ENCODE peak calls at places on chromosomes 11 and 22, in ten cellular contexts. One of them, this sample, is unnamed.

GRCh38 chr11:49995559-49995958 is 13.2 kb upstream of the OR4C12 start:
- DNase-seq in dorsolateral prefrontal cortex: no peak
- DNase-seq in cardiac muscle cell: peak
- DNase-seq in BE2C: peak
- DNase-seq in OCI-LY7: peak
- DNase-seq in H1: peak
- DNase-seq in PC-3: peak
- DNase-seq in foreskin fibroblast: peak
- DNase-seq in psoas muscle: no peak
- DNase-seq in fibroblast of pulmonary artery: peak
- DNase-seq in this sample: no peak

GRCh38 chr11:64754919-64755662 is 4.7 kb downstream of the PYGM start:
- DNase-seq in dorsolateral prefrontal cortex: no peak
- DNase-seq in cardiac muscle cell: no peak
- DNase-seq in BE2C: no peak
- DNase-seq in OCI-LY7: no peak
- DNase-seq in H1: no peak
- DNase-seq in PC-3: no peak
- DNase-seq in foreskin fibroblast: no peak
- DNase-seq in psoas muscle: peak
- DNase-seq in fibroblast of pulmonary artery: no peak
- DNase-seq in this sample: no peak

GRCh38 chr11:125338435-125338834 is 157.6 kb downstream of the FEZ1 start:
- DNase-seq in dorsolateral prefrontal cortex: no peak
- DNase-seq in cardiac muscle cell: no peak
- DNase-seq in BE2C: no peak
- DNase-seq in OCI-LY7: no peak
- DNase-seq in H1: no peak
- DNase-seq in PC-3: no peak
- DNase-seq in foreskin fibroblast: no peak
- DNase-seq in psoas muscle: no peak
- DNase-seq in fibroblast of pulmonary artery: no peak
- DNase-seq in this sample: no peak

GRCh38 chr11:17846852-17847453 is 112.4 kb downstream of the KCNC1 start:
- DNase-seq in dorsolateral prefrontal cortex: no peak
- DNase-seq in cardiac muscle cell: peak
- DNase-seq in BE2C: peak
- DNase-seq in OCI-LY7: peak
- DNase-seq in H1: no peak
- DNase-seq in PC-3: peak
- DNase-seq in foreskin fibroblast: peak
- DNase-seq in psoas muscle: peak
- DNase-seq in fibroblast of pulmonary artery: peak
- DNase-seq in this sample: no peak

GRCh38 chr11:66056541-66056940 is 4.4 kb downstream of the SF3B2 start:
- DNase-seq in dorsolateral prefrontal cortex: no peak
- DNase-seq in cardiac muscle cell: peak
- DNase-seq in BE2C: no peak
- DNase-seq in OCI-LY7: no peak
- DNase-seq in H1: no peak
- DNase-seq in PC-3: no peak
- DNase-seq in foreskin fibroblast: no peak
- DNase-seq in psoas muscle: no peak
- DNase-seq in fibroblast of pulmonary artery: peak
- DNase-seq in this sample: no peak

GRCh38 chr11:15967966-15968365 is 388.4 kb downstream of the SOX6 start:
- DNase-seq in dorsolateral prefrontal cortex: no peak
- DNase-seq in cardiac muscle cell: peak
- DNase-seq in BE2C: no peak
- DNase-seq in OCI-LY7: no peak
- DNase-seq in H1: no peak
- DNase-seq in PC-3: no peak
- DNase-seq in foreskin fibroblast: peak
- DNase-seq in psoas muscle: no peak
- DNase-seq in fibroblast of pulmonary artery: peak
- DNase-seq in this sample: no peak

GRCh38 chr11:87851234-87851633 is 324.0 kb downstream of the RAB38 start:
- DNase-seq in dorsolateral prefrontal cortex: no peak
- DNase-seq in cardiac muscle cell: no peak
- DNase-seq in BE2C: no peak
- DNase-seq in OCI-LY7: no peak
- DNase-seq in H1: no peak
- DNase-seq in PC-3: peak
- DNase-seq in foreskin fibroblast: peak
- DNase-seq in psoas muscle: no peak
- DNase-seq in fibroblast of pulmonary artery: peak
- DNase-seq in this sample: no peak

GRCh38 chr11:96337541-96338530 is 5.2 kb downstream of the MAML2 start:
- DNase-seq in dorsolateral prefrontal cortex: no peak
- DNase-seq in cardiac muscle cell: peak
- DNase-seq in BE2C: no peak
- DNase-seq in OCI-LY7: no peak
- DNase-seq in H1: no peak
- DNase-seq in PC-3: no peak
- DNase-seq in foreskin fibroblast: peak
- DNase-seq in psoas muscle: no peak
- DNase-seq in fibroblast of pulmonary artery: peak
- DNase-seq in this sample: no peak

GRCh38 chr22:20405931-20406685 is 12.2 kb downstream of the ZNF74 start:
- DNase-seq in dorsolateral prefrontal cortex: no peak
- DNase-seq in cardiac muscle cell: no peak
- DNase-seq in BE2C: no peak
- DNase-seq in OCI-LY7: no peak
- DNase-seq in H1: no peak
- DNase-seq in PC-3: no peak
- DNase-seq in foreskin fibroblast: no peak
- DNase-seq in psoas muscle: no peak
- DNase-seq in fibroblast of pulmonary artery: no peak
- DNase-seq in this sample: no peak

GRCh38 chr11:96102664-96103068 is 178.8 kb upstream of the MTMR2 start:
- DNase-seq in dorsolateral prefrontal cortex: no peak
- DNase-seq in cardiac muscle cell: peak
- DNase-seq in BE2C: no peak
- DNase-seq in OCI-LY7: no peak
- DNase-seq in H1: no peak
- DNase-seq in PC-3: peak
- DNase-seq in foreskin fibroblast: peak
- DNase-seq in psoas muscle: no peak
- DNase-seq in fibroblast of pulmonary artery: peak
- DNase-seq in this sample: no peak

GRCh38 chr11:119684361-119685072 is 44.5 kb downstream of the NECTIN1 start:
- DNase-seq in dorsolateral prefrontal cortex: no peak
- DNase-seq in cardiac muscle cell: peak
- DNase-seq in BE2C: peak
- DNase-seq in OCI-LY7: no peak
- DNase-seq in H1: no peak
- DNase-seq in PC-3: peak
- DNase-seq in foreskin fibroblast: peak
- DNase-seq in psoas muscle: no peak
- DNase-seq in fibroblast of pulmonary artery: peak
- DNase-seq in this sample: no peak

GRCh38 chr11:83292709-83293435 is 6.7 kb upstream of the CCDC90B start:
- DNase-seq in dorsolateral prefrontal cortex: no peak
- DNase-seq in cardiac muscle cell: peak
- DNase-seq in BE2C: peak
- DNase-seq in OCI-LY7: peak
- DNase-seq in H1: no peak
- DNase-seq in PC-3: peak
- DNase-seq in foreskin fibroblast: peak
- DNase-seq in psoas muscle: no peak
- DNase-seq in fibroblast of pulmonary artery: peak
- DNase-seq in this sample: no peak

GRCh38 chr11:131274233-131274632 is 96.2 kb upstream of the NTM start:
- DNase-seq in dorsolateral prefrontal cortex: no peak
- DNase-seq in cardiac muscle cell: no peak
- DNase-seq in BE2C: no peak
- DNase-seq in OCI-LY7: no peak
- DNase-seq in H1: no peak
- DNase-seq in PC-3: no peak
- DNase-seq in foreskin fibroblast: no peak
- DNase-seq in psoas muscle: no peak
- DNase-seq in fibroblast of pulmonary artery: no peak
- DNase-seq in this sample: no peak

GRCh38 chr11:91299980-91300379 is 924.6 kb upstream of the FAT3 start:
- DNase-seq in dorsolateral prefrontal cortex: no peak
- DNase-seq in cardiac muscle cell: peak
- DNase-seq in BE2C: no peak
- DNase-seq in OCI-LY7: no peak
- DNase-seq in H1: no peak
- DNase-seq in PC-3: peak
- DNase-seq in foreskin fibroblast: peak
- DNase-seq in psoas muscle: no peak
- DNase-seq in fibroblast of pulmonary artery: peak
- DNase-seq in this sample: no peak

GRCh38 chr11:115912484-115912945 is 408.3 kb upstream of the CADM1 start:
- DNase-seq in dorsolateral prefrontal cortex: no peak
- DNase-seq in cardiac muscle cell: no peak
- DNase-seq in BE2C: peak
- DNase-seq in OCI-LY7: peak
- DNase-seq in H1: no peak
- DNase-seq in PC-3: no peak
- DNase-seq in foreskin fibroblast: no peak
- DNase-seq in psoas muscle: no peak
- DNase-seq in fibroblast of pulmonary artery: no peak
- DNase-seq in this sample: no peak
- TF ChIP-seq CTCF in dorsolateral prefrontal cortex: no peak
- TF ChIP-seq CTCF in cardiac muscle cell: no peak
- TF ChIP-seq CTCF in BE2C: peak
- TF ChIP-seq CTCF in OCI-LY7: peak
- TF ChIP-seq CTCF in H1: peak
- TF ChIP-seq CTCF in PC-3: no peak
- TF ChIP-seq CTCF in foreskin fibroblast: no peak
- TF ChIP-seq CTCF in psoas muscle: peak
- TF ChIP-seq CTCF in fibroblast of pulmonary artery: no peak
- TF ChIP-seq CTCF in this sample: peak

GRCh38 chr22:44885806-44886360 is 123.9 kb downstream of the PHF21B start:
- DNase-seq in dorsolateral prefrontal cortex: peak
- DNase-seq in cardiac muscle cell: no peak
- DNase-seq in BE2C: no peak
- DNase-seq in OCI-LY7: no peak
- DNase-seq in H1: no peak
- DNase-seq in PC-3: no peak
- DNase-seq in foreskin fibroblast: no peak
- DNase-seq in psoas muscle: no peak
- DNase-seq in fibroblast of pulmonary artery: no peak
- DNase-seq in this sample: no peak
- TF ChIP-seq CTCF in dorsolateral prefrontal cortex: no peak
- TF ChIP-seq CTCF in cardiac muscle cell: no peak
- TF ChIP-seq CTCF in BE2C: no peak
- TF ChIP-seq CTCF in OCI-LY7: no peak
- TF ChIP-seq CTCF in H1: no peak
- TF ChIP-seq CTCF in PC-3: no peak
- TF ChIP-seq CTCF in foreskin fibroblast: no peak
- TF ChIP-seq CTCF in psoas muscle: no peak
- TF ChIP-seq CTCF in fibroblast of pulmonary artery: no peak
- TF ChIP-seq CTCF in this sample: no peak

GRCh38 chr11:61055776-61056175 is 46.5 kb upstream of the CD5 start:
- DNase-seq in dorsolateral prefrontal cortex: no peak
- DNase-seq in cardiac muscle cell: no peak
- DNase-seq in BE2C: no peak
- DNase-seq in OCI-LY7: no peak
- DNase-seq in H1: no peak
- DNase-seq in PC-3: no peak
- DNase-seq in foreskin fibroblast: no peak
- DNase-seq in psoas muscle: no peak
- DNase-seq in fibroblast of pulmonary artery: no peak
- DNase-seq in this sample: no peak

GRCh38 chr11:61054927-61055562 is 47.2 kb upstream of the CD5 start:
- DNase-seq in dorsolateral prefrontal cortex: no peak
- DNase-seq in cardiac muscle cell: no peak
- DNase-seq in BE2C: no peak
- DNase-seq in OCI-LY7: no peak
- DNase-seq in H1: no peak
- DNase-seq in PC-3: no peak
- DNase-seq in foreskin fibroblast: no peak
- DNase-seq in psoas muscle: no peak
- DNase-seq in fibroblast of pulmonary artery: no peak
- DNase-seq in this sample: no peak

GRCh38 chr11:61056981-61057380 is 45.3 kb upstream of the CD5 start:
- DNase-seq in dorsolateral prefrontal cortex: no peak
- DNase-seq in cardiac muscle cell: no peak
- DNase-seq in BE2C: no peak
- DNase-seq in OCI-LY7: no peak
- DNase-seq in H1: no peak
- DNase-seq in PC-3: no peak
- DNase-seq in foreskin fibroblast: no peak
- DNase-seq in psoas muscle: no peak
- DNase-seq in fibroblast of pulmonary artery: no peak
- DNase-seq in this sample: no peak

GRCh38 chr11:61057615-61058014 is 44.7 kb upstream of the CD5 start:
- DNase-seq in dorsolateral prefrontal cortex: no peak
- DNase-seq in cardiac muscle cell: no peak
- DNase-seq in BE2C: no peak
- DNase-seq in OCI-LY7: no peak
- DNase-seq in H1: no peak
- DNase-seq in PC-3: no peak
- DNase-seq in foreskin fibroblast: no peak
- DNase-seq in psoas muscle: no peak
- DNase-seq in fibroblast of pulmonary artery: no peak
- DNase-seq in this sample: no peak

GRCh38 chr11:61056566-61056965 is 45.7 kb upstream of the CD5 start:
- DNase-seq in dorsolateral prefrontal cortex: no peak
- DNase-seq in cardiac muscle cell: no peak
- DNase-seq in BE2C: no peak
- DNase-seq in OCI-LY7: no peak
- DNase-seq in H1: no peak
- DNase-seq in PC-3: no peak
- DNase-seq in foreskin fibroblast: no peak
- DNase-seq in psoas muscle: no peak
- DNase-seq in fibroblast of pulmonary artery: no peak
- DNase-seq in this sample: no peak
- TF ChIP-seq CTCF in dorsolateral prefrontal cortex: no peak
- TF ChIP-seq CTCF in cardiac muscle cell: no peak
- TF ChIP-seq CTCF in BE2C: no peak
- TF ChIP-seq CTCF in OCI-LY7: no peak
- TF ChIP-seq CTCF in H1: no peak
- TF ChIP-seq CTCF in PC-3: no peak
- TF ChIP-seq CTCF in foreskin fibroblast: no peak
- TF ChIP-seq CTCF in psoas muscle: no peak
- TF ChIP-seq CTCF in fibroblast of pulmonary artery: no peak
- TF ChIP-seq CTCF in this sample: no peak

DNA sequence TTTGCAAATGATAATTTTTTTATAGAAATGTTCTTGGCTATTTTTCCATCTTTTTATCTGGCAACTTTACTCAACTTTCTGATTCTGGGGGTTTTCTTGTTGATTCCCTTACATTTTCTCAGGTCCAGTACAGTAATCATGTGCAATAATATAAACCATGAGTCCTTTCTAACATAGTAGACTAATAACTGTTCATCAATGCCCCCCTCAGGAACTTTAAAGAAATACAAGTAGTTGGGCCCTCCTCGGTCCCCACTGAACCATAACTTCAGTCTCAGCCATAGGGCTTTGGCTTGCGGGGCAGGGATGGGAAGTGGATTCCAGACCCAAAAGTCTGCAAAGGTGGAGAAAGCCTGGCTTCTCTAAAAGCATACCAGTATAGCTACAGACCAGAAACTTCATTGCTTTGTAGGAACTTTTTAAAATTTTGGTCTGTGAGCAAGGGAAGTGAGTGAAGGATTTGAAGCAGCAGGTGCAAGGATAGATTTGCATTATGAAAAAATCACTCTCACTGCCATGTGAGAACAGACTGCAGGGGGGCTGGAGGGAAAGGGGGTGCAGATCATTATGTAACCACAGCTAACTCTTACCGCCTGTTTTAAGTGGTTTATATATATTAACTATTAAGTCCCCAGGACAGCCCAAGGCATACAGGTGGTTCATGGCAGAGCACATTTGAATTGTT is 10.5 kb upstream of the TUB start:
- DNase-seq in dorsolateral prefrontal cortex: no peak
- DNase-seq in cardiac muscle cell: peak
- DNase-seq in BE2C: no peak
- DNase-seq in OCI-LY7: peak
- DNase-seq in H1: no peak
- DNase-seq in PC-3: peak
- DNase-seq in foreskin fibroblast: peak
- DNase-seq in psoas muscle: no peak
- DNase-seq in fibroblast of pulmonary artery: peak
- DNase-seq in this sample: no peak
- TF ChIP-seq CTCF in dorsolateral prefrontal cortex: no peak
- TF ChIP-seq CTCF in cardiac muscle cell: peak
- TF ChIP-seq CTCF in BE2C: peak
- TF ChIP-seq CTCF in OCI-LY7: peak
- TF ChIP-seq CTCF in H1: no peak
- TF ChIP-seq CTCF in PC-3: peak
- TF ChIP-seq CTCF in foreskin fibroblast: peak
- TF ChIP-seq CTCF in psoas muscle: peak
- TF ChIP-seq CTCF in fibroblast of pulmonary artery: peak
- TF ChIP-seq CTCF in this sample: peak